ENCODE peak calls at places on chromosomes 6 and 20, in six cellular contexts. One of them, this sample, is unnamed.

GRCh38 chr20:7596541-7596940 is 343.7 kb downstream of the HAO1 start:
- DNase-seq in GM23248: no peak
- DNase-seq in Peyer's patch: no peak
- DNase-seq in mucosa of gallbladder: no peak
- DNase-seq in breast epithelium: no peak
- DNase-seq in LNCaP clone FGC: no peak
- DNase-seq in this sample: no peak

GRCh38 chr6:5472583-5472982 is 211.3 kb downstream of the FARS2 start:
- DNase-seq in GM23248: no peak
- DNase-seq in Peyer's patch: no peak
- DNase-seq in mucosa of gallbladder: no peak
- DNase-seq in breast epithelium: no peak
- DNase-seq in LNCaP clone FGC: no peak
- DNase-seq in this sample: no peak

GRCh38 chr6:90146024-90146423 is 150.6 kb downstream of the BACH2 start:
- DNase-seq in GM23248: no peak
- DNase-seq in Peyer's patch: no peak
- DNase-seq in mucosa of gallbladder: no peak
- DNase-seq in breast epithelium: no peak
- DNase-seq in LNCaP clone FGC: no peak
- DNase-seq in this sample: no peak

GRCh38 chr6:159977242-159978214 is 8.6 kb downstream of the IGF2R start:
- DNase-seq in GM23248: peak; percentile 51
- DNase-seq in Peyer's patch: no peak
- DNase-seq in mucosa of gallbladder: peak; percentile 48
- DNase-seq in breast epithelium: peak; percentile 61
- DNase-seq in LNCaP clone FGC: peak; percentile 61
- DNase-seq in this sample: no peak

GRCh38 chr6:49342410-49342809 is 120.6 kb downstream of the MMUT start:
- DNase-seq in GM23248: no peak
- DNase-seq in Peyer's patch: no peak
- DNase-seq in mucosa of gallbladder: no peak
- DNase-seq in breast epithelium: no peak
- DNase-seq in LNCaP clone FGC: no peak
- DNase-seq in this sample: no peak

GRCh38 chr6:48985025-48985424 is 478.0 kb downstream of the MMUT start:
- DNase-seq in GM23248: no peak
- DNase-seq in Peyer's patch: no peak
- DNase-seq in mucosa of gallbladder: no peak
- DNase-seq in breast epithelium: no peak
- DNase-seq in LNCaP clone FGC: no peak
- DNase-seq in this sample: no peak

GRCh38 chr20:43983359-43983758 is 68.7 kb downstream of the TOX2 start:
- DNase-seq in GM23248: no peak
- DNase-seq in Peyer's patch: peak; percentile 67
- DNase-seq in mucosa of gallbladder: no peak
- DNase-seq in breast epithelium: no peak
- DNase-seq in LNCaP clone FGC: no peak
- DNase-seq in this sample: peak; percentile 80

GRCh38 chr20:57048027-57048869 is 218.2 kb downstream of the BMP7 start:
- DNase-seq in GM23248: peak; percentile 68
- DNase-seq in Peyer's patch: no peak
- DNase-seq in mucosa of gallbladder: peak; percentile 14
- DNase-seq in breast epithelium: peak; percentile 48
- DNase-seq in LNCaP clone FGC: no peak
- DNase-seq in this sample: peak; percentile 37

GRCh38 chr6:130981409-130981808 is 81.6 kb downstream of the EPB41L2 start:
- DNase-seq in GM23248: peak; percentile 47
- DNase-seq in Peyer's patch: no peak
- DNase-seq in mucosa of gallbladder: peak; percentile 28
- DNase-seq in breast epithelium: no peak
- DNase-seq in LNCaP clone FGC: no peak
- DNase-seq in this sample: no peak

GRCh38 chr6:79421001-79421411 is 116.2 kb downstream of the LCA5 start:
- DNase-seq in GM23248: peak; percentile 57
- DNase-seq in Peyer's patch: no peak
- DNase-seq in mucosa of gallbladder: no peak
- DNase-seq in breast epithelium: no peak
- DNase-seq in LNCaP clone FGC: no peak
- DNase-seq in this sample: no peak

GRCh38 chr20:7113577-7114466 is 346.3 kb downstream of the BMP2 start:
- DNase-seq in GM23248: peak; percentile 40
- DNase-seq in Peyer's patch: no peak
- DNase-seq in mucosa of gallbladder: peak; percentile 14
- DNase-seq in breast epithelium: no peak
- DNase-seq in LNCaP clone FGC: no peak
- DNase-seq in this sample: no peak

GRCh38 chr6:158047120-158047518 is 65.5 kb downstream of the SYNJ2 start:
- DNase-seq in GM23248: peak; percentile 84
- DNase-seq in Peyer's patch: peak; percentile 48
- DNase-seq in mucosa of gallbladder: no peak
- DNase-seq in breast epithelium: no peak
- DNase-seq in LNCaP clone FGC: no peak
- DNase-seq in this sample: peak; percentile 56

GRCh38 chr6:48535569-48535968 is 424.6 kb upstream of the PTCHD4 start:
- DNase-seq in GM23248: no peak
- DNase-seq in Peyer's patch: no peak
- DNase-seq in mucosa of gallbladder: no peak
- DNase-seq in breast epithelium: no peak
- DNase-seq in LNCaP clone FGC: no peak
- DNase-seq in this sample: no peak

GRCh38 chr20:58700121-58700780 is 7.7 kb downstream of the NPEPL1 start:
- DNase-seq in GM23248: peak; percentile 18
- DNase-seq in Peyer's patch: peak; percentile 65
- DNase-seq in mucosa of gallbladder: no peak
- DNase-seq in breast epithelium: no peak
- DNase-seq in LNCaP clone FGC: no peak
- DNase-seq in this sample: peak; percentile 4

GRCh38 chr6:96991618-96992355 is 67.3 kb downstream of the KLHL32 start:
- DNase-seq in GM23248: no peak
- DNase-seq in Peyer's patch: no peak
- DNase-seq in mucosa of gallbladder: no peak
- DNase-seq in breast epithelium: no peak
- DNase-seq in LNCaP clone FGC: no peak
- DNase-seq in this sample: no peak

GRCh38 chr6:81148726-81149125 is 603.8 kb downstream of the TENT5A start:
- DNase-seq in GM23248: no peak
- DNase-seq in Peyer's patch: no peak
- DNase-seq in mucosa of gallbladder: no peak
- DNase-seq in breast epithelium: no peak
- DNase-seq in LNCaP clone FGC: no peak
- DNase-seq in this sample: no peak

GRCh38 chr6:11231564-11232176 is 798 bp downstream of the NEDD9 start:
- DNase-seq in GM23248: peak; percentile 56
- DNase-seq in Peyer's patch: no peak
- DNase-seq in mucosa of gallbladder: no peak
- DNase-seq in breast epithelium: no peak
- DNase-seq in LNCaP clone FGC: peak; percentile 35
- DNase-seq in this sample: no peak

GRCh38 chr6:107545761-107546160 is 55.8 kb downstream of the SOBP start:
- DNase-seq in GM23248: no peak
- DNase-seq in Peyer's patch: no peak
- DNase-seq in mucosa of gallbladder: no peak
- DNase-seq in breast epithelium: no peak
- DNase-seq in LNCaP clone FGC: no peak
- DNase-seq in this sample: no peak

GRCh38 chr6:39688494-39688893 is 36.7 kb downstream of the KIF6 start:
- DNase-seq in GM23248: peak; percentile 86
- DNase-seq in Peyer's patch: no peak
- DNase-seq in mucosa of gallbladder: no peak
- DNase-seq in breast epithelium: no peak
- DNase-seq in LNCaP clone FGC: peak; percentile 32
- DNase-seq in this sample: no peak

GRCh38 chr6:116375262-116375661 is 4.5 kb downstream of the DSE start:
- DNase-seq in GM23248: no peak
- DNase-seq in Peyer's patch: no peak
- DNase-seq in mucosa of gallbladder: no peak
- DNase-seq in breast epithelium: no peak
- DNase-seq in LNCaP clone FGC: no peak
- DNase-seq in this sample: no peak

GRCh38 chr20:24738981-24739633 is 210.0 kb upstream of the CST7 start:
- DNase-seq in GM23248: no peak
- DNase-seq in Peyer's patch: no peak
- DNase-seq in mucosa of gallbladder: no peak
- DNase-seq in breast epithelium: no peak
- DNase-seq in LNCaP clone FGC: no peak
- DNase-seq in this sample: no peak

GRCh38 chr6:151385177-151385576 is 6.2 kb downstream of the ZBTB2 start:
- DNase-seq in GM23248: no peak
- DNase-seq in Peyer's patch: no peak
- DNase-seq in mucosa of gallbladder: no peak
- DNase-seq in breast epithelium: no peak
- DNase-seq in LNCaP clone FGC: no peak
- DNase-seq in this sample: no peak

GRCh38 chr20:18632196-18632789 is 44.4 kb downstream of the DTD1 start:
- DNase-seq in GM23248: peak; percentile 79
- DNase-seq in Peyer's patch: peak; percentile 63
- DNase-seq in mucosa of gallbladder: peak; percentile 73
- DNase-seq in breast epithelium: peak; percentile 20
- DNase-seq in LNCaP clone FGC: no peak
- DNase-seq in this sample: peak; percentile 46

GRCh38 chr6:26243132-26243531 is 121.9 kb upstream of the BTN3A2 start:
- DNase-seq in GM23248: no peak
- DNase-seq in Peyer's patch: no peak
- DNase-seq in mucosa of gallbladder: peak; percentile 81
- DNase-seq in breast epithelium: no peak
- DNase-seq in LNCaP clone FGC: no peak
- DNase-seq in this sample: peak; percentile 76

GRCh38 chr20:3383878-3384495 is 23.5 kb downstream of the DNAAF9 start:
- DNase-seq in GM23248: no peak
- DNase-seq in Peyer's patch: no peak
- DNase-seq in mucosa of gallbladder: no peak
- DNase-seq in breast epithelium: no peak
- DNase-seq in LNCaP clone FGC: no peak
- DNase-seq in this sample: no peak